ENCODE peak calls at places on chromosomes 5 and 9, in eight cellular contexts. I is gastrocnemius medialis; N is NB4; O is OCI-LY7; G is nephron progenitor cell; B is CD8-positive, alpha-beta T cell; W is chondrocyte; V is psoas muscle. J is an unnamed sample.

GRCh38 chr5:43661102-43661501 is 58.1 kb downstream of the NNT start:
- DNase-seq in I (no peak), N (peak), O (peak), G (peak), B (no peak), W (no peak), V (no peak), J (no peak)

GRCh38 chr9:104831681-104832080 is 67.8 kb downstream of the NIPSNAP3B start:
- DNase-seq in I (no peak), N (no peak), O (no peak), G (no peak), B (no peak), W (no peak), V (no peak), J (no peak)

GRCh38 chr5:159342838-159343237 is 12.6 kb upstream of the IL12B start:
- DNase-seq in I (no peak), N (peak), O (no peak), G (no peak), B (no peak), W (no peak), V (no peak), J (no peak)

GRCh38 chr5:175743676-175744210 is 85.9 kb downstream of the HRH2 start:
- DNase-seq in I (no peak), N (no peak), O (no peak), G (peak), B (no peak), W (no peak), V (no peak), J (no peak)

GRCh38 chr9:60546406-60546805 is 367.8 kb upstream of the SPATA31A5 start:
- DNase-seq in I (no peak), N (no peak), O (no peak), G (no peak), B (no peak), W (peak), V (no peak), J (peak)

GRCh38 chr5:11482011-11482410 is 422.2 kb downstream of the CTNND2 start:
- DNase-seq in I (no peak), N (no peak), O (no peak), G (no peak), B (no peak), W (no peak), V (no peak), J (no peak)

GRCh38 chr9:138068601-138069035 is 191.0 kb downstream of the CACNA1B start:
- DNase-seq in I (no peak), N (no peak), O (no peak), G (no peak), B (no peak), W (no peak), V (no peak), J (no peak)

GRCh38 chr9:74512416-74512815 is 15.3 kb downstream of the RORB start:
- DNase-seq in I (no peak), N (no peak), O (no peak), G (no peak), B (no peak), W (no peak), V (no peak), J (no peak)

GRCh38 chr5:149264432-149265069 is 7.1 kb upstream of the AFAP1L1 start:
- DNase-seq in I (no peak), N (no peak), O (peak), G (peak), B (peak), W (no peak), V (no peak), J (no peak)

GRCh38 chr5:139402561-139403158 is 1.2 kb downstream of the SPATA24 start:
- DNase-seq in I (no peak), N (peak), O (peak), G (no peak), B (peak), W (peak), V (no peak), J (no peak)

GRCh38 chr5:14712666-14713065 is 48.1 kb downstream of the OTULIN start:
- DNase-seq in I (no peak), N (no peak), O (no peak), G (no peak), B (no peak), W (no peak), V (no peak), J (no peak)

GRCh38 chr9:73011956-73012355 is 59.1 kb upstream of the ALDH1A1 start:
- DNase-seq in I (no peak), N (no peak), O (no peak), G (no peak), B (no peak), W (no peak), V (no peak), J (no peak)

GRCh38 chr9:86946712-86947145 is 577 bp downstream of the GAS1 start:
- DNase-seq in I (peak), N (peak), O (no peak), G (peak), B (peak), W (no peak), V (peak), J (peak)

GRCh38 chr5:176547811-176548210 is 1.3 kb upstream of the CDHR2 start:
- DNase-seq in I (no peak), N (peak), O (no peak), G (no peak), B (no peak), W (no peak), V (no peak), J (no peak)

GRCh38 chr9:91766301-91766700 is 183.7 kb downstream of the ROR2 start:
- DNase-seq in I (no peak), N (no peak), O (no peak), G (no peak), B (no peak), W (no peak), V (no peak), J (no peak)

GRCh38 chr5:153159611-153160010 is 330.9 kb upstream of the GRIA1 start:
- DNase-seq in I (no peak), N (no peak), O (no peak), G (no peak), B (no peak), W (no peak), V (no peak), J (no peak)

GRCh38 chr5:125487231-125487630 is 740.8 kb upstream of the ZNF608 start:
- DNase-seq in I (no peak), N (no peak), O (no peak), G (no peak), B (no peak), W (no peak), V (no peak), J (no peak)

GRCh38 chr5:11384441-11385250 is 519.6 kb downstream of the CTNND2 start:
- DNase-seq in I (no peak), N (no peak), O (no peak), G (peak), B (no peak), W (no peak), V (no peak), J (peak)

GRCh38 chr9:79829566-79830347 is 258.0 kb downstream of the TLE4 start:
- DNase-seq in I (no peak), N (no peak), O (no peak), G (no peak), B (no peak), W (no peak), V (no peak), J (no peak)

GRCh38 chr9:7176574-7176973 is 418.8 kb downstream of the KDM4C start:
- DNase-seq in I (no peak), N (no peak), O (no peak), G (no peak), B (no peak), W (no peak), V (no peak), J (no peak)

GRCh38 chr9:7174301-7174700 is 416.5 kb downstream of the KDM4C start:
- DNase-seq in I (no peak), N (no peak), O (no peak), G (no peak), B (no peak), W (no peak), V (no peak), J (no peak)

GRCh38 chr9:7173139-7173538 is 415.4 kb downstream of the KDM4C start:
- DNase-seq in I (no peak), N (no peak), O (no peak), G (no peak), B (no peak), W (no peak), V (no peak), J (no peak)

GRCh38 chr9:7172445-7173115 is 414.8 kb downstream of the KDM4C start:
- DNase-seq in I (no peak), N (no peak), O (no peak), G (no peak), B (no peak), W (no peak), V (no peak), J (no peak)

GRCh38 chr9:7174884-7175283 is 417.1 kb downstream of the KDM4C start:
- DNase-seq in I (no peak), N (peak), O (no peak), G (no peak), B (no peak), W (no peak), V (no peak), J (no peak)
- TF ChIP-seq CTCF in I (no peak), N (peak), O (peak), G (no peak), B (no peak), W (no peak), V (no peak), J (no peak)

DNA sequence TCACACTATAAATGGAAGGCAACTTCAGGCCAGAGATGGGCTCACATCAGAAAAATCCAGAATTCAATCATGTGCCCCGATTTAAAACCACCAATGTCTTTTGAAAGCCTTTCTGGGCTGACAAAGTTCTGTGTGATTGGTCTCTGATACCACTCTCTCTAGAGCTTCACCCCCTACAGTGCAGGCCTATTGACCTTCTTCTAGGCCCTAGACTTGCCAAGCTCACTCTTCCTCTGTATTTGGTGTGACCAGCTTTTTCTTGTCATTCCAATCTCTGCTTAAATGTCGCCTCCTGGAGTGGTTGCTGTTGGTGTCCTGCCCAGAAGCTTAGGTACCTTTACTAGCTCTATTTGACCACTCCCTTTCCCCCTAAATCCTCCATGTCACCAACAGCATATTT is 78.7 kb downstream of the GCNT4 start:
- DNase-seq in I (no peak), N (no peak), O (no peak), G (no peak), B (no peak), W (no peak), V (no peak), J (no peak)
- TF ChIP-seq CTCF in I (no peak), N (no peak), O (no peak), G (no peak), B (no peak), W (no peak), V (no peak), J (no peak)

GRCh38 chr9:34097865-34098264 is 28.6 kb downstream of the DCAF12 start:
- DNase-seq in I (no peak), N (no peak), O (peak), G (no peak), B (no peak), W (no peak), V (no peak), J (peak)
- TF ChIP-seq CTCF in I (no peak), N (no peak), O (no peak), G (no peak), B (no peak), W (no peak), V (no peak), J (no peak)

DNA sequence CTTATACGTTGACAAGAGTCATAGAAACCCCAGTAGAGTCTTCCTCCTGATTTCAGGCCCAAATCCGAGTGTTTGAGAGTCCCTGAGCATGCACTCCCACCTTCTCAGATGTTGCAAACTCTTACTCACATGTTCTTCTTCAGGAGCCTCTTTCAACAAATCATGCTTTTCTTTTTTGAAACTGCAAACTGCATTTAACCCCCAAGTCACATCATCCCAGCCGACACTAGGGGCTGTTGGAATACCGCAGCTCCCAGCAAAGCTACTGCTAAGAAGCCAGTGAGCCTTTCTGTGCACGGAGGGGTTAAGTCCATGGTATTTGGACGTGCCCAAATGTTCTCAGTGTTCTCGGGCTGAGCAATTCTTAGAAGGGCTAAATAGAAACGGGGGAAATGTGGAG is 282.9 kb downstream of the NFIB start:
- DNase-seq in I (no peak), N (no peak), O (no peak), G (peak), B (no peak), W (no peak), V (no peak), J (no peak)
- TF ChIP-seq CTCF in I (no peak), N (no peak), O (no peak), G (no peak), B (no peak), W (peak), V (no peak), J (no peak)

DNA sequence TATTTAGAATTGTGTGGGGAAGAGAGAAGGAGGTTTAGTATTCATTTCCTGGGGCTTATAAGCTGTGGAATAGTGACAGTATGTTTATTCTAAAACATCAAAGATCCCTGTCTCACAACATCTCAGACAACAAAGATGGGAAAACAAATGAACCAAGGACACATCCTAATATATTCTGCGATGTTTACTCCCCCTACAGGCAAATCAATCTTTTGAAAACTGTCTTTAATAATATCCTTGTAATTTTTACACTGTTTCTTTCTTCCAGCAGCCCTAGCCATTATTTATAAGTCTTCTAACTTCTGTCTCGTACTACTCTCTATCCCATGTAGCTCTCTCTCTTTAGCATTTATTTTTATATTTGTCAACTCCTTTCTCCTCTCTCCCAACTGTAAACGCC is 33.5 kb upstream of the TMEM252 start:
- DNase-seq in I (no peak), N (no peak), O (peak), G (no peak), B (no peak), W (no peak), V (no peak), J (no peak)
- TF ChIP-seq CTCF in I (no peak), N (no peak), O (peak), G (no peak), B (no peak), W (peak), V (peak), J (no peak)

GRCh38 chr9:109977521-109977920 is 197.5 kb downstream of the PALM2AKAP2 start:
- DNase-seq in I (no peak), N (no peak), O (no peak), G (no peak), B (no peak), W (no peak), V (no peak), J (no peak)

GRCh38 chr9:109986423-109987055 is 206.5 kb downstream of the PALM2AKAP2 start:
- DNase-seq in I (no peak), N (no peak), O (no peak), G (no peak), B (no peak), W (no peak), V (no peak), J (no peak)

GRCh38 chr9:109976328-109976702 is 196.3 kb downstream of the PALM2AKAP2 start:
- DNase-seq in I (no peak), N (no peak), O (no peak), G (no peak), B (no peak), W (no peak), V (no peak), J (no peak)

GRCh38 chr9:109975574-109976327 is 195.8 kb downstream of the PALM2AKAP2 start:
- DNase-seq in I (no peak), N (no peak), O (no peak), G (no peak), B (no peak), W (no peak), V (no peak), J (no peak)

GRCh38 chr9:109981091-109981490 is 201.1 kb downstream of the PALM2AKAP2 start:
- DNase-seq in I (no peak), N (no peak), O (no peak), G (no peak), B (no peak), W (no peak), V (no peak), J (no peak)
- TF ChIP-seq CTCF in I (no peak), N (no peak), O (no peak), G (no peak), B (no peak), W (no peak), V (no peak), J (no peak)

J was measured in GM13976.